ENCODE peak calls at places on chromosome 13, in five cellular contexts. D is GM23338, U is spleen, J is GM12892, H is endothelial cell of umbilical vein. C is an unnamed sample.
A peak's percentile ranks its signal among the peaks of the same experiment; 100 is the strongest.

GRCh38 chr13:76225815-76226489 is 589.8 kb downstream of the LMO7 start:
- DNase-seq in U (no peak), H (no peak), D (peak; percentile 24), J (no peak), C (peak; percentile 65)

GRCh38 chr13:112231451-112232083 is 144.6 kb upstream of the SPACA7 start:
- DNase-seq in D (no peak), J (no peak), U (peak; percentile 36), H (no peak), C (no peak)

GRCh38 chr13:36837354-36838092 is 18.5 kb downstream of the RFXAP start:
- DNase-seq in D (no peak), J (no peak), H (no peak), U (no peak), C (no peak)

GRCh38 chr13:102440259-102440936 is 38.5 kb upstream of the FGF14 start:
- DNase-seq in U (no peak), H (no peak), D (no peak), J (no peak), C (no peak)

GRCh38 chr13:51644649-51645048 is 60.4 kb downstream of the WDFY2 start:
- DNase-seq in D (no peak), U (no peak), H (peak; percentile 25), J (no peak), C (no peak)

GRCh38 chr13:73173160-73173905 is 114.5 kb downstream of the KLF5 start:
- DNase-seq in J (no peak), D (no peak), H (no peak), U (no peak), C (no peak)

GRCh38 chr13:91406619-91407018 is 8.2 kb downstream of the GPC5 start:
- DNase-seq in D (peak; percentile 90), H (peak; percentile 56), J (no peak), U (no peak), C (no peak)

GRCh38 chr13:111551421-111551820 is 231.0 kb downstream of the TEX29 start:
- DNase-seq in J (no peak), U (no peak), D (no peak), H (no peak), C (no peak)

GRCh38 chr13:40350283-40350992 is 316.0 kb downstream of the FOXO1 start:
- DNase-seq in J (no peak), U (no peak), D (no peak), H (no peak), C (no peak)

GRCh38 chr13:21014139-21014665 is 47.2 kb downstream of the LATS2 start:
- DNase-seq in U (no peak), J (no peak), D (no peak), H (no peak), C (no peak)

GRCh38 chr13:71759506-71760225 is 107.3 kb downstream of the DACH1 start:
- DNase-seq in H (no peak), U (no peak), J (no peak), D (peak; percentile 53), C (no peak)

GRCh38 chr13:27007166-27007565 is 164.4 kb downstream of the USP12 start:
- DNase-seq in J (no peak), U (peak; percentile 40), H (no peak), D (peak; percentile 33), C (peak; percentile 64)

GRCh38 chr13:36251528-36251927 is 37.2 kb upstream of the SOHLH2 start:
- DNase-seq in J (no peak), D (no peak), U (no peak), H (no peak), C (no peak)

GRCh38 chr13:25375727-25376358 is 4.1 kb downstream of the ATP8A2 start:
- DNase-seq in J (peak; percentile 34), D (peak; percentile 80), U (no peak), H (peak; percentile 51), C (no peak)

GRCh38 chr13:43285891-43286602 is 262.7 kb downstream of the DNAJC15 start:
- DNase-seq in U (no peak), H (no peak), D (no peak), J (no peak), C (no peak)

GRCh38 chr13:26590951-26591350 is 33.5 kb downstream of the WASF3 start:
- DNase-seq in H (peak; percentile 62), D (peak; percentile 24), U (no peak), J (no peak), C (no peak)

GRCh38 chr13:85266331-85266730 is 532.9 kb downstream of the SLITRK6 start:
- DNase-seq in H (no peak), U (no peak), D (no peak), J (no peak), C (no peak)

GRCh38 chr13:71290963-71291937 is 575.8 kb downstream of the DACH1 start:
- DNase-seq in H (peak; percentile 25), J (no peak), D (no peak), U (no peak), C (no peak)

GRCh38 chr13:39144941-39145533 is 106.8 kb downstream of the NHLRC3 start:
- DNase-seq in J (peak; percentile 2), H (peak; percentile 65), U (no peak), D (peak; percentile 80), C (peak; percentile 77)

GRCh38 chr13:77016241-77016812 is 10.6 kb downstream of the FBXL3 start:
- DNase-seq in D (no peak), J (no peak), H (no peak), U (no peak), C (no peak)

GRCh38 chr13:98519976-98520375 is 56.9 kb downstream of the STK24 start:
- DNase-seq in U (no peak), J (no peak), D (no peak), H (no peak), C (no peak)

GRCh38 chr13:28413999-28414398 is 80.9 kb downstream of the FLT1 start:
- DNase-seq in U (no peak), J (no peak), H (no peak), D (no peak), C (no peak)

GRCh38 chr13:22027561-22027960 is 356.7 kb downstream of the FGF9 start:
- DNase-seq in H (no peak), U (no peak), D (peak; percentile 32), J (no peak), C (no peak)

GRCh38 chr13:113849981-113850721 is 13.7 kb downstream of the GAS6 start:
- DNase-seq in D (no peak), J (peak; percentile 1), H (no peak), U (no peak), C (no peak)

GRCh38 chr13:26202365-26202972 is 19.6 kb downstream of the RNF6 start:
- DNase-seq in D (no peak), J (no peak), H (peak; percentile 44), U (no peak), C (no peak)

GRCh38 chr13:66014757-66015156 is 1215.4 kb downstream of the PCDH9 start:
- DNase-seq in D (no peak), U (no peak), J (no peak), H (no peak), C (no peak)

GRCh38 chr13:87674143-87674772 is 3.1 kb downstream of the SLITRK5 start:
- DNase-seq in J (no peak), H (no peak), U (no peak), D (peak; percentile 48), C (no peak)

GRCh38 chr13:48415516-48415915 is 2.6 kb upstream of the LPAR6 start:
- DNase-seq in J (no peak), D (no peak), H (no peak), U (no peak), C (no peak)

GRCh38 chr13:48411281-48412099 is 1.4 kb downstream of the LPAR6 start:
- DNase-seq in U (no peak), H (peak; percentile 59), J (no peak), D (no peak), C (no peak)

GRCh38 chr13:48414501-48414900 is 1.6 kb upstream of the LPAR6 start:
- DNase-seq in H (no peak), U (no peak), D (no peak), J (no peak), C (no peak)

GRCh38 chr13:48412100-48412556 is 785 bp downstream of the LPAR6 start:
- DNase-seq in H (peak; percentile 64), D (peak; percentile 22), J (no peak), U (no peak), C (no peak)

DNA sequence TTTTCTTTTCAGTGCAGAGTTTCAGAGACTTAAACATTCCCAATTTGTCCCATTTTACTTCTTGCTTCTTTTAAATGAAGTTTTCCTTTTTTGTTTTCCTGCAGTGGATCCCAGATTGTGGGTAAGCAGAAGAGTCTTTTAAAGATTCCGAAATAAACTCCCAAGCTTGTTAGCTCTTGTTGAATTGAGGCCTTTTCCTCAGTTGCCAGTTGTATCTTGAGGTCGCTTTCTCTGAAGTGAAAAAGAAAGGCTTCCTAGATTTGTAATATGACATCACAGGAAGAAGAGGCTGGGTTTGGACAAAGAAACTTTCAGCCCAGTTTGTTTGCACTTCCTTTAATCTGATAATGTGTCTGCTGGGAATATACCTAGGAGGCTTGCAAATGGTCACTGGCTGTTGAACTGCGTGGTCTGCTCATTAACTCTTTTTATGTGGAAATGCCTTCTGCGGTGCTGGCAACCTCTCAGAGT is at the start of gene LPAR6:
- DNase-seq in U (no peak), D (peak; percentile 35), J (no peak), H (peak; percentile 88), C (no peak)
- TF ChIP-seq POLR2AphosphoS5 in U (peak; percentile 64), D (no peak), J (no peak), H (peak; percentile 21), C (peak; percentile 75)

GRCh38 chr13:49653478-49653877 is 25.2 kb downstream of the ARL11 start:
- DNase-seq in H (no peak), U (no peak), J (no peak), D (no peak), C (no peak)

GRCh38 chr13:49651775-49652690 is 23.7 kb downstream of the ARL11 start:
- DNase-seq in H (no peak), J (no peak), U (no peak), D (no peak), C (no peak)

GRCh38 chr13:49655906-49656305 is 27.6 kb downstream of the ARL11 start:
- DNase-seq in U (no peak), D (no peak), H (no peak), J (no peak), C (no peak)

GRCh38 chr13:49652691-49653305 is 24.5 kb downstream of the ARL11 start:
- DNase-seq in J (no peak), H (peak; percentile 37), D (peak; percentile 85), U (no peak), C (no peak)

GRCh38 chr13:49657241-49657641 is 28.9 kb downstream of the ARL11 start:
- DNase-seq in U (no peak), D (no peak), H (no peak), J (no peak), C (no peak)
- TF ChIP-seq POLR2AphosphoS5 in U (no peak), D (no peak), H (no peak), J (no peak), C (no peak)

GRCh38 chr13:81142306-81142999 is 801.5 kb upstream of the SPRY2 start:
- DNase-seq in U (no peak), J (no peak), D (peak; percentile 28), H (no peak), C (no peak)
- TF ChIP-seq POLR2AphosphoS5 in U (no peak), J (no peak), D (no peak), H (no peak), C (no peak)

DNA sequence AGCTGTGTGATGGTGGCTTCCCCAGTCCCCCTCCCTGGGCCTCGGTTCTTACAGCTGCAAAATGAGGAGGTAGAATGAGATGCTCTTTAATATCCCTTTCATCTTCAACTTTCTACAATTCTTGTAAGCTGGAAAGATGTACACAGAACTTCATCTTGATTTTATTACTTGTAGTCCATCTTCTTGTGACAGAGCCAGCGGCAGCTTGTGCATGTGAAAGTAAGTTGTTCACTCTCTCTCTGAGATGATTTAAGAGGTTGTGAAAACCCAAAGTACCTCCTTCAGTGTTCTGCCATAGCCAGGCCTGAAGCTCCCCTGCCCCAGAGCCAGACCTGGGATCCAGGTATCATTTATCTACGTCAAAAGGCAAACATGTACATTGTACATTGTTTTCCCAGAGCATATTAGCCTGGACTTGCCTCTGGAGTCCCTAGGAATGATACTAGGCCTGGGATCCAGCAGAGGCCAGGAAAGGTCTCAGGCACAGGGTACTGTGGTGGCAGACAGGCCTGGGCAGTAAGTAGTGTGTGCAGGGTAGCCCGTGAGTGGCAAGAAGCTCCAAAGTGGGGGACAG is 3.3 kb upstream of the UBE2L5 start:
- DNase-seq in H (no peak), J (no peak), D (no peak), U (no peak), C (peak; percentile 84)
- TF ChIP-seq POLR2AphosphoS5 in H (no peak), J (no peak), D (no peak), U (no peak), C (peak; percentile 33)